ENCODE peak calls at places on chromosomes 2 and 18, in four cellular contexts. One of them, this sample, is unnamed.

GRCh38 chr18:47174545-47175116 is 1.5 kb downstream of the IER3IP1 start:
- DNase-seq in GDM1: no peak
- DNase-seq in activated naive CD4-positive, alpha-beta T cell treated with anti-CD3 and anti-CD28 coated beads, Interleukin-2, amount 10 ng/mL, durations not matched to agents 7 days and 5 days: no peak
- DNase-seq in thoracic aorta: no peak
- DNase-seq in this sample: no peak

GRCh38 chr18:2822213-2822612 is 24.6 kb upstream of the EMILIN2 start:
- DNase-seq in activated naive CD4-positive, alpha-beta T cell treated with anti-CD3 and anti-CD28 coated beads, Interleukin-2, amount 10 ng/mL, durations not matched to agents 7 days and 5 days: no peak
- DNase-seq in thoracic aorta: no peak
- DNase-seq in GDM1: no peak
- DNase-seq in this sample: no peak

GRCh38 chr2:206176886-206177285 is 17.2 kb downstream of the EEF1B2 start:
- DNase-seq in GDM1: no peak
- DNase-seq in thoracic aorta: no peak
- DNase-seq in activated naive CD4-positive, alpha-beta T cell treated with anti-CD3 and anti-CD28 coated beads, Interleukin-2, amount 10 ng/mL, durations not matched to agents 7 days and 5 days: no peak
- DNase-seq in this sample: no peak

GRCh38 chr2:172079416-172079815 is 5.9 kb upstream of the DLX1 start:
- DNase-seq in thoracic aorta: no peak
- DNase-seq in activated naive CD4-positive, alpha-beta T cell treated with anti-CD3 and anti-CD28 coated beads, Interleukin-2, amount 10 ng/mL, durations not matched to agents 7 days and 5 days: no peak
- DNase-seq in GDM1: no peak
- DNase-seq in this sample: no peak

GRCh38 chr2:17813742-17814458 is 2.4 kb upstream of the MSGN1 start:
- DNase-seq in GDM1: no peak
- DNase-seq in thoracic aorta: no peak
- DNase-seq in activated naive CD4-positive, alpha-beta T cell treated with anti-CD3 and anti-CD28 coated beads, Interleukin-2, amount 10 ng/mL, durations not matched to agents 7 days and 5 days: no peak
- DNase-seq in this sample: no peak

GRCh38 chr2:122739732-122740593 is 984.5 kb downstream of the TSN start:
- DNase-seq in activated naive CD4-positive, alpha-beta T cell treated with anti-CD3 and anti-CD28 coated beads, Interleukin-2, amount 10 ng/mL, durations not matched to agents 7 days and 5 days: no peak
- DNase-seq in thoracic aorta: no peak
- DNase-seq in GDM1: no peak
- DNase-seq in this sample: no peak

GRCh38 chr2:164697688-164698290 is 76.5 kb upstream of the GRB14 start:
- DNase-seq in thoracic aorta: no peak
- DNase-seq in GDM1: no peak
- DNase-seq in activated naive CD4-positive, alpha-beta T cell treated with anti-CD3 and anti-CD28 coated beads, Interleukin-2, amount 10 ng/mL, durations not matched to agents 7 days and 5 days: no peak
- DNase-seq in this sample: no peak

GRCh38 chr2:1600191-1601063 is 143.9 kb downstream of the PXDN start:
- DNase-seq in activated naive CD4-positive, alpha-beta T cell treated with anti-CD3 and anti-CD28 coated beads, Interleukin-2, amount 10 ng/mL, durations not matched to agents 7 days and 5 days: no peak
- DNase-seq in GDM1: no peak
- DNase-seq in thoracic aorta: no peak
- DNase-seq in this sample: no peak

GRCh38 chr2:25374827-25375226 is 33.1 kb upstream of the DNMT3A start:
- DNase-seq in GDM1: no peak
- DNase-seq in activated naive CD4-positive, alpha-beta T cell treated with anti-CD3 and anti-CD28 coated beads, Interleukin-2, amount 10 ng/mL, durations not matched to agents 7 days and 5 days: peak; percentile 17
- DNase-seq in thoracic aorta: no peak
- DNase-seq in this sample: no peak

GRCh38 chr2:24231461-24231881 is 56.6 kb downstream of the FAM228A start:
- DNase-seq in activated naive CD4-positive, alpha-beta T cell treated with anti-CD3 and anti-CD28 coated beads, Interleukin-2, amount 10 ng/mL, durations not matched to agents 7 days and 5 days: no peak
- DNase-seq in thoracic aorta: no peak
- DNase-seq in GDM1: no peak
- DNase-seq in this sample: no peak

GRCh38 chr2:46097714-46098480 is 199.3 kb upstream of the EPAS1 start:
- DNase-seq in thoracic aorta: peak; percentile 31
- DNase-seq in activated naive CD4-positive, alpha-beta T cell treated with anti-CD3 and anti-CD28 coated beads, Interleukin-2, amount 10 ng/mL, durations not matched to agents 7 days and 5 days: no peak
- DNase-seq in GDM1: no peak
- DNase-seq in this sample: peak; percentile 84

GRCh38 chr2:1739961-1740713 is 4.2 kb downstream of the PXDN start:
- DNase-seq in thoracic aorta: no peak
- DNase-seq in GDM1: no peak
- DNase-seq in activated naive CD4-positive, alpha-beta T cell treated with anti-CD3 and anti-CD28 coated beads, Interleukin-2, amount 10 ng/mL, durations not matched to agents 7 days and 5 days: no peak
- DNase-seq in this sample: no peak

GRCh38 chr2:1527153-1527992 is 114.1 kb downstream of the TPO start:
- DNase-seq in GDM1: no peak
- DNase-seq in thoracic aorta: no peak
- DNase-seq in activated naive CD4-positive, alpha-beta T cell treated with anti-CD3 and anti-CD28 coated beads, Interleukin-2, amount 10 ng/mL, durations not matched to agents 7 days and 5 days: peak; percentile 9
- DNase-seq in this sample: peak; percentile 2

GRCh38 chr2:31688282-31688681 is 107.5 kb upstream of the SRD5A2 start:
- DNase-seq in GDM1: no peak
- DNase-seq in activated naive CD4-positive, alpha-beta T cell treated with anti-CD3 and anti-CD28 coated beads, Interleukin-2, amount 10 ng/mL, durations not matched to agents 7 days and 5 days: peak; percentile 23
- DNase-seq in thoracic aorta: no peak
- DNase-seq in this sample: no peak

GRCh38 chr2:71668326-71669057 is 215.1 kb downstream of the DYSF start:
- DNase-seq in GDM1: no peak
- DNase-seq in thoracic aorta: no peak
- DNase-seq in activated naive CD4-positive, alpha-beta T cell treated with anti-CD3 and anti-CD28 coated beads, Interleukin-2, amount 10 ng/mL, durations not matched to agents 7 days and 5 days: no peak
- DNase-seq in this sample: no peak

GRCh38 chr2:43460611-43461396 is 135.0 kb downstream of the THADA start:
- DNase-seq in activated naive CD4-positive, alpha-beta T cell treated with anti-CD3 and anti-CD28 coated beads, Interleukin-2, amount 10 ng/mL, durations not matched to agents 7 days and 5 days: no peak
- DNase-seq in thoracic aorta: no peak
- DNase-seq in GDM1: no peak
- DNase-seq in this sample: no peak

GRCh38 chr2:100178085-100178788 is 35.8 kb upstream of the AFF3 start:
- DNase-seq in activated naive CD4-positive, alpha-beta T cell treated with anti-CD3 and anti-CD28 coated beads, Interleukin-2, amount 10 ng/mL, durations not matched to agents 7 days and 5 days: peak; percentile 27
- DNase-seq in GDM1: no peak
- DNase-seq in thoracic aorta: no peak
- DNase-seq in this sample: peak; percentile 46

GRCh38 chr2:11014026-11014425 is 102.3 kb downstream of the KCNF1 start:
- DNase-seq in GDM1: no peak
- DNase-seq in activated naive CD4-positive, alpha-beta T cell treated with anti-CD3 and anti-CD28 coated beads, Interleukin-2, amount 10 ng/mL, durations not matched to agents 7 days and 5 days: no peak
- DNase-seq in thoracic aorta: no peak
- DNase-seq in this sample: no peak

GRCh38 chr2:99420031-99420430 is 69.8 kb downstream of the REV1 start:
- DNase-seq in activated naive CD4-positive, alpha-beta T cell treated with anti-CD3 and anti-CD28 coated beads, Interleukin-2, amount 10 ng/mL, durations not matched to agents 7 days and 5 days: no peak
- DNase-seq in GDM1: no peak
- DNase-seq in thoracic aorta: no peak
- DNase-seq in this sample: no peak

GRCh38 chr2:147171961-147172360 is 672.9 kb upstream of the ACVR2A start:
- DNase-seq in GDM1: no peak
- DNase-seq in activated naive CD4-positive, alpha-beta T cell treated with anti-CD3 and anti-CD28 coated beads, Interleukin-2, amount 10 ng/mL, durations not matched to agents 7 days and 5 days: no peak
- DNase-seq in thoracic aorta: no peak
- DNase-seq in this sample: no peak

GRCh38 chr2:109494842-109495241 is 118.9 kb downstream of the SEPTIN10 start:
- DNase-seq in thoracic aorta: no peak
- DNase-seq in GDM1: no peak
- DNase-seq in activated naive CD4-positive, alpha-beta T cell treated with anti-CD3 and anti-CD28 coated beads, Interleukin-2, amount 10 ng/mL, durations not matched to agents 7 days and 5 days: no peak
- DNase-seq in this sample: peak; percentile 55

GRCh38 chr18:36819621-36820020 is 9.2 kb downstream of the TPGS2 start:
- DNase-seq in activated naive CD4-positive, alpha-beta T cell treated with anti-CD3 and anti-CD28 coated beads, Interleukin-2, amount 10 ng/mL, durations not matched to agents 7 days and 5 days: no peak
- DNase-seq in GDM1: no peak
- DNase-seq in thoracic aorta: no peak
- DNase-seq in this sample: no peak

GRCh38 chr2:222196159-222196558 is 102.6 kb downstream of the PAX3 start:
- DNase-seq in activated naive CD4-positive, alpha-beta T cell treated with anti-CD3 and anti-CD28 coated beads, Interleukin-2, amount 10 ng/mL, durations not matched to agents 7 days and 5 days: no peak
- DNase-seq in thoracic aorta: no peak
- DNase-seq in GDM1: no peak
- DNase-seq in this sample: no peak

GRCh38 chr2:140880573-140880972 is 1250.2 kb downstream of the LRP1B start:
- DNase-seq in thoracic aorta: no peak
- DNase-seq in GDM1: no peak
- DNase-seq in activated naive CD4-positive, alpha-beta T cell treated with anti-CD3 and anti-CD28 coated beads, Interleukin-2, amount 10 ng/mL, durations not matched to agents 7 days and 5 days: no peak
- DNase-seq in this sample: no peak

GRCh38 chr2:176101216-176101845 is 1.7 kb downstream of the HOXD12 start:
- DNase-seq in GDM1: no peak
- DNase-seq in activated naive CD4-positive, alpha-beta T cell treated with anti-CD3 and anti-CD28 coated beads, Interleukin-2, amount 10 ng/mL, durations not matched to agents 7 days and 5 days: no peak
- DNase-seq in thoracic aorta: no peak
- DNase-seq in this sample: no peak

GRCh38 chr2:230796280-230796862 is 68.4 kb upstream of the ITM2C start:
- DNase-seq in activated naive CD4-positive, alpha-beta T cell treated with anti-CD3 and anti-CD28 coated beads, Interleukin-2, amount 10 ng/mL, durations not matched to agents 7 days and 5 days: no peak
- DNase-seq in GDM1: no peak
- DNase-seq in thoracic aorta: no peak
- DNase-seq in this sample: no peak

GRCh38 chr2:65265090-65266045 is 37.7 kb downstream of the ACTR2 start:
- DNase-seq in GDM1: peak; percentile 10
- DNase-seq in activated naive CD4-positive, alpha-beta T cell treated with anti-CD3 and anti-CD28 coated beads, Interleukin-2, amount 10 ng/mL, durations not matched to agents 7 days and 5 days: peak; percentile 27
- DNase-seq in thoracic aorta: no peak
- DNase-seq in this sample: no peak

GRCh38 chr2:61900246-61900645 is 5.2 kb upstream of the COMMD1 start:
- DNase-seq in GDM1: no peak
- DNase-seq in thoracic aorta: no peak
- DNase-seq in activated naive CD4-positive, alpha-beta T cell treated with anti-CD3 and anti-CD28 coated beads, Interleukin-2, amount 10 ng/mL, durations not matched to agents 7 days and 5 days: no peak
- DNase-seq in this sample: no peak

GRCh38 chr2:25257032-25257455 is 84.7 kb downstream of the DNMT3A start:
- DNase-seq in activated naive CD4-positive, alpha-beta T cell treated with anti-CD3 and anti-CD28 coated beads, Interleukin-2, amount 10 ng/mL, durations not matched to agents 7 days and 5 days: no peak
- DNase-seq in GDM1: no peak
- DNase-seq in thoracic aorta: no peak
- DNase-seq in this sample: peak; percentile 32

GRCh38 chr18:36321636-36322407 is 24.3 kb downstream of the FHOD3 start:
- DNase-seq in GDM1: no peak
- DNase-seq in activated naive CD4-positive, alpha-beta T cell treated with anti-CD3 and anti-CD28 coated beads, Interleukin-2, amount 10 ng/mL, durations not matched to agents 7 days and 5 days: no peak
- DNase-seq in thoracic aorta: no peak
- DNase-seq in this sample: no peak

GRCh38 chr2:227677928-227678327 is 11.3 kb downstream of the SCYGR5 start:
- DNase-seq in activated naive CD4-positive, alpha-beta T cell treated with anti-CD3 and anti-CD28 coated beads, Interleukin-2, amount 10 ng/mL, durations not matched to agents 7 days and 5 days: no peak
- DNase-seq in thoracic aorta: no peak
- DNase-seq in GDM1: no peak
- DNase-seq in this sample: no peak

GRCh38 chr2:68931799-68932198 is 20.9 kb downstream of the GKN2 start:
- DNase-seq in GDM1: no peak
- DNase-seq in thoracic aorta: no peak
- DNase-seq in activated naive CD4-positive, alpha-beta T cell treated with anti-CD3 and anti-CD28 coated beads, Interleukin-2, amount 10 ng/mL, durations not matched to agents 7 days and 5 days: no peak
- DNase-seq in this sample: no peak

GRCh38 chr18:63342206-63342605 is 22.6 kb upstream of the BCL2 start:
- DNase-seq in GDM1: no peak
- DNase-seq in thoracic aorta: no peak
- DNase-seq in activated naive CD4-positive, alpha-beta T cell treated with anti-CD3 and anti-CD28 coated beads, Interleukin-2, amount 10 ng/mL, durations not matched to agents 7 days and 5 days: peak; percentile 52
- DNase-seq in this sample: no peak

This sample was measured in thyroid gland.